ENCODE peak calls at places on chromosomes 2 and 18, in ten cellular contexts. J, M, F, T, N, D, U, V, B and R are unnamed samples.

GRCh38 chr2:98663521-98664090 is 55.2 kb downstream of the UNC50 start:
- ATAC-seq in U (peak; percentile 51), D (no peak), J (peak; percentile 70), M (peak; percentile 33), T (no peak), V (peak; percentile 67), B (peak; percentile 69), N (no peak), F (peak; percentile 73), R (no peak)

GRCh38 chr2:150733219-150733618 is 245.8 kb upstream of the RND3 start:
- ATAC-seq in F (no peak), U (no peak), B (no peak), N (no peak), M (no peak), V (no peak), D (no peak), J (no peak), T (no peak), R (no peak)

GRCh38 chr2:165055081-165055879 is 100.0 kb upstream of the SLC38A11 start:
- ATAC-seq in M (peak; percentile 72), V (peak; percentile 69), B (no peak), N (peak; percentile 46), D (peak; percentile 94), U (peak; percentile 71), F (no peak), J (peak; percentile 85), T (no peak), R (peak; percentile 76)

GRCh38 chr2:38672445-38673364 is 6.8 kb downstream of the GALM start:
- ATAC-seq in M (no peak), V (no peak), U (no peak), N (no peak), D (no peak), J (no peak), F (no peak), B (no peak), T (no peak), R (no peak)

GRCh38 chr2:149860276-149860921 is 272.8 kb upstream of the MMADHC start:
- ATAC-seq in V (no peak), U (no peak), B (no peak), M (no peak), D (peak; percentile 77), F (no peak), N (peak; percentile 47), J (no peak), T (no peak), R (no peak)

GRCh38 chr18:51953521-51953920 is 386.5 kb upstream of the DCC start:
- ATAC-seq in U (no peak), M (no peak), B (no peak), T (no peak), F (no peak), V (no peak), N (no peak), J (no peak), D (no peak), R (no peak)

GRCh38 chr2:15989559-15989958 is 49.2 kb downstream of the MYCN start:
- ATAC-seq in M (no peak), B (no peak), F (no peak), V (no peak), D (no peak), J (no peak), U (no peak), N (no peak), T (no peak), R (no peak)

GRCh38 chr2:60172801-60173200 is 380.7 kb downstream of the BCL11A start:
- ATAC-seq in V (no peak), D (no peak), T (no peak), M (no peak), N (no peak), F (no peak), J (no peak), U (no peak), B (no peak), R (no peak)

GRCh38 chr2:70596293-70596692 is 42.7 kb upstream of the TGFA start:
- ATAC-seq in U (no peak), N (no peak), V (peak; percentile 45), J (peak; percentile 51), F (no peak), M (no peak), D (no peak), B (no peak), T (peak; percentile 91), R (no peak)

GRCh38 chr2:201343559-201343958 is 13.6 kb downstream of the FLACC1 start:
- ATAC-seq in N (no peak), T (no peak), V (no peak), J (no peak), U (no peak), F (no peak), D (no peak), B (no peak), M (no peak), R (no peak)

GRCh38 chr2:217074576-217075224 is 214.8 kb upstream of the TNP1 start:
- ATAC-seq in D (peak; percentile 69), F (no peak), M (no peak), T (no peak), B (no peak), J (no peak), N (peak; percentile 22), U (no peak), V (no peak), R (no peak)

GRCh38 chr2:42009657-42010580 is 37.9 kb upstream of the PKDCC start:
- ATAC-seq in J (peak; percentile 27), T (no peak), V (peak; percentile 63), N (peak; percentile 39), B (no peak), M (no peak), D (peak; percentile 26), U (no peak), F (no peak), R (peak; percentile 36)

GRCh38 chr2:159202568-159203071 is 83.9 kb downstream of the WDSUB1 start:
- ATAC-seq in D (peak; percentile 79), U (no peak), T (peak; percentile 65), F (no peak), B (no peak), N (peak; percentile 94), J (no peak), V (no peak), M (no peak), R (peak; percentile 92)

GRCh38 chr2:170147576-170147975 is 30.4 kb upstream of the MYO3B start:
- ATAC-seq in U (no peak), D (no peak), J (no peak), F (no peak), N (no peak), V (no peak), B (no peak), T (no peak), M (no peak), R (no peak)

GRCh38 chr2:164593959-164594358 is 27.3 kb downstream of the GRB14 start:
- ATAC-seq in U (no peak), F (no peak), N (no peak), M (no peak), B (no peak), J (no peak), T (no peak), D (no peak), V (no peak), R (peak; percentile 90)

GRCh38 chr2:233857511-233858118 is 3.3 kb upstream of the HJURP start:
- ATAC-seq in V (no peak), T (no peak), D (no peak), N (no peak), F (peak; percentile 24), B (no peak), J (no peak), U (no peak), M (no peak), R (no peak)

GRCh38 chr18:53566622-53567021 is 657.8 kb downstream of the MBD2 start:
- ATAC-seq in N (no peak), T (no peak), M (no peak), U (no peak), J (no peak), F (no peak), B (no peak), V (no peak), D (no peak), R (no peak)

GRCh38 chr2:236849940-236850339 is 235.7 kb upstream of the COPS8 start:
- ATAC-seq in M (no peak), U (no peak), D (no peak), J (no peak), V (no peak), B (no peak), T (no peak), N (no peak), F (no peak), R (no peak)

GRCh38 chr2:236828002-236828401 is 257.7 kb upstream of the COPS8 start:
- ATAC-seq in T (no peak), B (no peak), F (no peak), M (no peak), D (no peak), J (no peak), U (no peak), V (no peak), N (no peak), R (no peak)

GRCh38 chr18:48924621-48925601 is 25.9 kb downstream of the SMAD7 start:
- ATAC-seq in J (no peak), M (no peak), B (no peak), N (peak; percentile 12), D (no peak), T (no peak), F (no peak), V (no peak), U (peak; percentile 4), R (no peak)

GRCh38 chr2:240051697-240052096 is 1.6 kb downstream of the OR6B3 start:
- ATAC-seq in B (no peak), M (no peak), F (no peak), D (no peak), N (no peak), T (no peak), J (no peak), U (no peak), V (no peak), R (no peak)

GRCh38 chr2:11589316-11589940 is 55.6 kb downstream of the GREB1 start:
- ATAC-seq in M (no peak), V (no peak), D (no peak), N (no peak), T (no peak), J (no peak), B (no peak), F (no peak), U (no peak), R (no peak)

GRCh38 chr2:137672961-137673552 is 291.2 kb upstream of the HNMT start:
- ATAC-seq in B (no peak), J (no peak), T (no peak), U (no peak), V (no peak), D (peak; percentile 93), M (no peak), F (no peak), N (no peak), R (no peak)